ENCODE peak calls at places on chromosomes 11 and 22, in five cellular contexts. J is HTR-8/SVneo, Z is DMS153, D is A172, K is kidney. B is an unnamed sample.

GRCh38 chr11:69536406-69536805 is 54.9 kb downstream of the LINC01488 start:
- DNase-seq in D (no peak), Z (no peak), J (no peak), K (peak), B (no peak)

GRCh38 chr11:12880327-12880726 is 128.8 kb upstream of the RASSF10 start:
- DNase-seq in K (no peak), J (no peak), Z (no peak), D (no peak), B (no peak)

GRCh38 chr11:43145653-43146052 is 166.1 kb upstream of the API5 start:
- DNase-seq in D (no peak), K (no peak), J (no peak), Z (no peak), B (no peak)

GRCh38 chr22:41589260-41589600 is 410 bp downstream of the PMM1 start:
- DNase-seq in K (peak), D (no peak), Z (no peak), J (no peak), B (no peak)

GRCh38 chr11:128341280-128341679 is 246.1 kb downstream of the ETS1 start:
- DNase-seq in D (peak), Z (no peak), J (no peak), K (no peak), B (no peak)

GRCh38 chr11:86219291-86220193 is 25.0 kb upstream of the EED start:
- DNase-seq in J (no peak), Z (no peak), D (no peak), K (no peak), B (no peak)

GRCh38 chr11:69055598-69056516 is 7.1 kb downstream of the TPCN2 start:
- DNase-seq in J (no peak), Z (no peak), D (no peak), K (peak), B (no peak)

GRCh38 chr22:38317995-38318715 is 922 bp upstream of the CSNK1E start:
- DNase-seq in Z (peak), K (peak), D (peak), J (peak), B (no peak)

GRCh38 chr11:46308632-46309419 is 31.4 kb downstream of the CREB3L1 start:
- DNase-seq in Z (peak), J (peak), K (peak), D (peak), B (no peak)

GRCh38 chr11:63737718-63738117 is 30.9 kb downstream of the ZFTA start:
- DNase-seq in J (no peak), Z (no peak), K (no peak), D (no peak), B (no peak)

GRCh38 chr22:46993626-46994025 is 231.2 kb downstream of the TBC1D22A start:
- DNase-seq in Z (no peak), K (peak), J (no peak), D (no peak), B (no peak)

GRCh38 chr11:83520849-83521248 is 234.7 kb upstream of the CCDC90B start:
- DNase-seq in Z (no peak), K (no peak), D (no peak), J (no peak), B (no peak)

GRCh38 chr11:126134461-126135155 is 71.9 kb upstream of the CDON start:
- DNase-seq in K (no peak), Z (no peak), J (no peak), D (no peak), B (no peak)

GRCh38 chr22:37213218-37213855 is 1.1 kb upstream of the SSTR3 start:
- DNase-seq in Z (no peak), J (no peak), K (peak), D (no peak), B (no peak)

GRCh38 chr11:97454988-97455387 is 1065.2 kb downstream of the JRKL start:
- DNase-seq in D (peak), J (peak), K (no peak), Z (no peak), B (no peak)

GRCh38 chr11:70871881-70872280 is 380.5 kb downstream of the SHANK2 start:
- DNase-seq in K (peak), J (no peak), D (no peak), Z (peak), B (no peak)

GRCh38 chr11:134275534-134276395 is at the start of gene GLB1L3:
- DNase-seq in K (no peak), D (no peak), Z (no peak), J (no peak), B (peak)

GRCh38 chr22:35918466-35918865 is 110.2 kb downstream of the RBFOX2 start:
- DNase-seq in Z (no peak), D (no peak), J (no peak), K (no peak), B (no peak)

GRCh38 chr11:95081412-95081811 is 8.2 kb upstream of the ENDOD1 start:
- DNase-seq in D (no peak), K (peak), J (no peak), Z (no peak), B (no peak)

GRCh38 chr11:61429346-61429690 is 457 bp downstream of the CPSF7 start:
- DNase-seq in K (no peak), Z (peak), J (peak), D (peak), B (peak)

GRCh38 chr11:78715639-78716311 is 141.1 kb upstream of the NARS2 start:
- DNase-seq in J (peak), K (no peak), D (peak), Z (peak), B (peak)